ENCODE peak calls at places on chromosomes 3 and 15, in seven cellular contexts. I is SK-N-SH, F is HCT116, R is K562, S is H1, E is HepG2, H is GM12878. T is an unnamed sample.

GRCh38 chr3:134373278-134373941 is 837 bp downstream of the AMOTL2 start:
- DNase-seq in I (peak; percentile 84), F (no peak), R (no peak), S (peak; percentile 91), E (peak; percentile 86), H (no peak), T (peak; percentile 86)

GRCh38 chr3:9721698-9722057 is 9.9 kb upstream of the BRPF1 start:
- DNase-seq in I (no peak), F (no peak), R (no peak), S (no peak), E (no peak), H (no peak), T (no peak)

GRCh38 chr3:20225769-20226168 is 39.8 kb upstream of the SGO1 start:
- DNase-seq in I (peak; percentile 28), F (peak; percentile 40), R (peak; percentile 17), S (no peak), E (peak; percentile 56), H (no peak), T (peak; percentile 62)

GRCh38 chr15:55266547-55266946 is 23.1 kb downstream of the RAB27A start:
- DNase-seq in I (no peak), F (no peak), R (no peak), S (no peak), E (no peak), H (no peak), T (no peak)

GRCh38 chr3:196756738-196757137 is 17.1 kb downstream of the PAK2 start:
- DNase-seq in I (no peak), F (no peak), R (no peak), S (no peak), E (no peak), H (no peak), T (no peak)

GRCh38 chr15:25897658-25898057 is 34.5 kb upstream of the ATP10A start:
- DNase-seq in I (no peak), F (no peak), R (no peak), S (no peak), E (no peak), H (no peak), T (no peak)

GRCh38 chr3:19254189-19254588 is 105.9 kb downstream of the KCNH8 start:
- DNase-seq in I (no peak), F (no peak), R (no peak), S (no peak), E (no peak), H (no peak), T (no peak)

GRCh38 chr3:10290476-10291138 is 2.1 kb downstream of the GHRL start:
- DNase-seq in I (no peak), F (no peak), R (no peak), S (no peak), E (no peak), H (no peak), T (no peak)

GRCh38 chr15:100715571-100716455 is 113.4 kb downstream of the ASB7 start:
- DNase-seq in I (no peak), F (no peak), R (no peak), S (peak; percentile 29), E (peak; percentile 94), H (no peak), T (no peak)

GRCh38 chr3:37993811-37994638 is 3.4 kb downstream of the VILL start:
- DNase-seq in I (peak; percentile 82), F (no peak), R (peak; percentile 89), S (peak; percentile 80), E (no peak), H (no peak), T (no peak)

GRCh38 chr3:171327441-171328174 is 132.6 kb downstream of the TNIK start:
- DNase-seq in I (no peak), F (no peak), R (no peak), S (no peak), E (no peak), H (no peak), T (no peak)

GRCh38 chr3:160140756-160141155 is 84.5 kb upstream of the C3orf80 start:
- DNase-seq in I (no peak), F (no peak), R (no peak), S (no peak), E (no peak), H (no peak), T (no peak)

GRCh38 chr3:46668116-46668515 is 25.4 kb downstream of the ALS2CL start:
- DNase-seq in I (peak; percentile 6), F (no peak), R (no peak), S (no peak), E (no peak), H (no peak), T (no peak)

GRCh38 chr3:188271226-188271894 is 117.4 kb downstream of the LPP start:
- DNase-seq in I (no peak), F (no peak), R (no peak), S (no peak), E (no peak), H (no peak), T (no peak)

GRCh38 chr3:99753268-99753975 is 64.2 kb upstream of the CMSS1 start:
- DNase-seq in I (peak; percentile 39), F (peak; percentile 28), R (peak; percentile 7), S (peak; percentile 52), E (peak; percentile 28), H (peak; percentile 40), T (peak; percentile 70)

GRCh38 chr15:72116680-72117447 is 1.1 kb downstream of the MYO9A start:
- DNase-seq in I (no peak), F (no peak), R (no peak), S (no peak), E (no peak), H (no peak), T (no peak)

GRCh38 chr3:177589921-177590336 is 392.6 kb upstream of the TBL1XR1 start:
- DNase-seq in I (peak; percentile 16), F (peak; percentile 71), R (no peak), S (no peak), E (peak; percentile 65), H (no peak), T (no peak)

GRCh38 chr3:24763421-24763820 is 268.8 kb upstream of the THRB start:
- DNase-seq in I (no peak), F (no peak), R (no peak), S (no peak), E (no peak), H (no peak), T (no peak)

GRCh38 chr3:107910713-107911259 is 180.0 kb downstream of the CD47 start:
- DNase-seq in I (no peak), F (no peak), R (no peak), S (no peak), E (no peak), H (peak; percentile 24), T (no peak)

GRCh38 chr3:187406927-187407326 is 38.7 kb downstream of the RTP4 start:
- DNase-seq in I (no peak), F (no peak), R (no peak), S (no peak), E (no peak), H (no peak), T (no peak)

GRCh38 chr3:158434412-158435038 is 136.5 kb upstream of the MLF1 start:
- DNase-seq in I (peak; percentile 17), F (peak; percentile 37), R (peak; percentile 11), S (peak; percentile 59), E (peak; percentile 78), H (peak; percentile 40), T (peak; percentile 86)

DNA sequence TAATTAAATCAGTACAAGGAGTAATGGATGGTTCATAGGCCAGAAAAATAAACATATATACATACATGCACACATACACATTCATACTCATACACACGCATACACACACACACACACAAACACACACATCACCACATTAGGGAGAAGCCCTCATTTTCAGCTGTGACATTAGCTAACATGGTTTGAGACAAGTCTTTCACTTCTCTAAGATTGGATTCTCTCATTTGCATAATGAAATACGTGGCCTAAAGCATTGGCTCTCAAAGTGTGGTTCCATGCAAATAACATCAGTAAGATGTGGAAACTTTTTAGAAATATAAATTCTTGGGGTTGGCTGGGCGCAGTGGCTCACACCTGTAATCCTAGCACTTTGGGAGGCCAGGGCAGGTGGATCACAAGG is 452.6 kb downstream of the TAFA4 start:
- DNase-seq in I (no peak), F (no peak), R (no peak), S (no peak), E (no peak), H (no peak), T (no peak)
- TF ChIP-seq JUND in I (no peak), F (no peak), R (no peak), S (no peak), E (no peak), H (no peak), T (no peak)

GRCh38 chr3:13143381-13144004 is 70.3 kb upstream of the IQSEC1 start:
- DNase-seq in I (no peak), F (no peak), R (peak; percentile 32), S (no peak), E (no peak), H (no peak), T (no peak)
- TF ChIP-seq JUND in I (no peak), F (no peak), R (no peak), S (no peak), E (no peak), H (no peak), T (no peak)

GRCh38 chr15:21267686-21268395 is 172.5 kb downstream of the POTEB3 start:
- DNase-seq in I (no peak), F (no peak), R (no peak), S (no peak), E (no peak), H (no peak), T (no peak)

GRCh38 chr15:21270474-21270873 is 169.8 kb downstream of the POTEB3 start:
- DNase-seq in I (no peak), F (no peak), R (no peak), S (no peak), E (no peak), H (no peak), T (no peak)

GRCh38 chr15:21269121-21269520 is 171.2 kb downstream of the POTEB3 start:
- DNase-seq in I (no peak), F (no peak), R (no peak), S (no peak), E (no peak), H (no peak), T (no peak)

GRCh38 chr15:21262851-21263400 is 177.4 kb downstream of the POTEB3 start:
- DNase-seq in I (peak; percentile 6), F (no peak), R (no peak), S (no peak), E (no peak), H (no peak), T (no peak)

DNA sequence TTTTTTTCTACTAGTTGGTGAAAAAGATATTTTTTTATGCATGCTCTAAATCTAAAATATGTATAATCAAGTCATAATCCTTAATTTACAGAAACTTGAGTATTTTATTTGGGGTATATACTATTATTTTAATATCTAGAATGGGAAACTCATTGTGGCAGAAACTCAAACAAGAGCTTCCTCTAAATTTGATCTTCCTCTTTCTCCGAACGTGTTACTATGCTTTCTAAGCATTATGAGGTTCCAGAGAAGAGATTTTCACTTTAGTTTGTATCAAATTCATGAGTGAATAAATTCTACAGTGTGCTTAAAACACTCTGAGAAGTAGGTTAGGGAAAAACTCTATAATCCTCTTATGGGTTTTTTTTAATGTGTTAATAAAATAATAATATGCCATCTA is 173.1 kb downstream of the POTEB3 start:
- DNase-seq in I (no peak), F (no peak), R (no peak), S (no peak), E (no peak), H (no peak), T (no peak)
- TF ChIP-seq JUND in I (no peak), F (no peak), R (no peak), S (no peak), E (no peak), H (no peak), T (no peak)

DNA sequence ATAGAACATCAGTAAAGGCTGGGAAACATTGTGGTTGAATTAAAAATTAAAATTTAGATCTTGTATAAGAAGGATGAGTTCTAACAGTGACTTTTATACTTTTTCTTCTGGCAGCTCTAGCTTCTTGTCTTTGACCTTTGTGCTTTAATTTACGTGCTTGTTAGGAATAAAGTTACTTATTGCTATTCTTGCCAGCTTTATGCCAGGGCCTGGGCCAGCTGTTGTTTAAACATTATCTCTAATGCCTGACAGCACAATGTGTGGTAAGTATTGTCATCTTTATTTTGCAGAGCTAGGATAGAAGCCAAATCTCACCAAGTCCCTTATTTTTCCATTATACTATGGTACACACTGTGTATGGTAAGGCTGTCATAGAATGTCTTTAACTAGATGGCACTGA is 766.7 kb upstream of the GOLIM4 start:
- DNase-seq in I (no peak), F (no peak), R (no peak), S (no peak), E (no peak), H (no peak), T (no peak)
- TF ChIP-seq JUND in I (no peak), F (no peak), R (no peak), S (no peak), E (no peak), H (no peak), T (no peak)

T was measured in T47D.